ENCODE peak calls at places on chromosomes 4 and X, in nine cellular contexts. A, J, M, P, K, Y, C, L and R are unnamed samples.

GRCh38 chrX:87265518-87265917 is 252.1 kb upstream of the KLHL4 start:
- DNase-seq in A (no peak), J (no peak), M (no peak), P (no peak), K (no peak), Y (no peak), C (no peak), L (no peak), R (no peak)

GRCh38 chrX:153671589-153672530 is 1.8 kb downstream of the PNCK start:
- DNase-seq in A (no peak), J (no peak), M (no peak), P (no peak), K (no peak), Y (no peak), C (no peak), L (peak; percentile 67), R (no peak)

GRCh38 chr4:87498446-87498900 is 30.7 kb downstream of the SPARCL1 start:
- DNase-seq in A (no peak), J (no peak), M (no peak), P (no peak), K (no peak), Y (no peak), C (peak; percentile 47), L (no peak), R (no peak)

GRCh38 chrX:6384391-6384790 is 150.5 kb downstream of the VCX3A start:
- DNase-seq in A (no peak), J (no peak), M (no peak), P (no peak), K (no peak), Y (no peak), C (no peak), L (no peak), R (no peak)

GRCh38 chr4:24114444-24114843 is 224.6 kb upstream of the PPARGC1A start:
- DNase-seq in A (no peak), J (no peak), M (no peak), P (no peak), K (no peak), Y (no peak), C (no peak), L (no peak), R (no peak)

GRCh38 chr4:182923376-182923775 is 6.2 kb upstream of the DCTD start:
- DNase-seq in A (no peak), J (no peak), M (no peak), P (no peak), K (no peak), Y (no peak), C (peak; percentile 67), L (no peak), R (no peak)

GRCh38 chr4:2793920-2794706 is 1.2 kb downstream of the SH3BP2 start:
- DNase-seq in A (no peak), J (no peak), M (peak; percentile 34), P (peak; percentile 58), K (no peak), Y (no peak), C (no peak), L (peak; percentile 77), R (no peak)

GRCh38 chr4:122747883-122748282 is 15.4 kb downstream of the BBS12 start:
- DNase-seq in A (no peak), J (no peak), M (no peak), P (no peak), K (no peak), Y (no peak), C (peak; percentile 91), L (no peak), R (no peak)

GRCh38 chr4:140861359-140862181 is 105.4 kb upstream of the TBC1D9 start:
- DNase-seq in A (peak; percentile 67), J (peak; percentile 83), M (peak; percentile 79), P (peak; percentile 60), K (peak; percentile 12), Y (peak; percentile 56), C (peak; percentile 91), L (no peak), R (peak; percentile 81)

GRCh38 chr4:129455462-129455861 is 359.5 kb downstream of the C4orf33 start:
- DNase-seq in A (no peak), J (no peak), M (peak; percentile 90), P (no peak), K (no peak), Y (no peak), C (no peak), L (no peak), R (no peak)

GRCh38 chr4:8384397-8385060 is 56.0 kb downstream of the ACOX3 start:
- DNase-seq in A (no peak), J (no peak), M (no peak), P (no peak), K (no peak), Y (no peak), C (no peak), L (no peak), R (no peak)

GRCh38 chr4:7854211-7854610 is 85.5 kb downstream of the AFAP1 start:
- DNase-seq in A (no peak), J (no peak), M (no peak), P (no peak), K (no peak), Y (no peak), C (no peak), L (no peak), R (no peak)

GRCh38 chr4:101239685-101240084 is 107.6 kb downstream of the PPP3CA start:
- DNase-seq in A (no peak), J (no peak), M (no peak), P (no peak), K (no peak), Y (no peak), C (peak; percentile 26), L (no peak), R (no peak)

GRCh38 chrX:123184199-123184857 is at the start of gene GRIA3:
- DNase-seq in A (no peak), J (no peak), M (no peak), P (no peak), K (no peak), Y (no peak), C (no peak), L (no peak), R (no peak)

GRCh38 chrX:79477691-79478090 is 110.6 kb upstream of the ITM2A start:
- DNase-seq in A (no peak), J (no peak), M (no peak), P (no peak), K (no peak), Y (no peak), C (no peak), L (no peak), R (no peak)

GRCh38 chrX:42755820-42756219 is 22.1 kb downstream of the PPP1R2C start:
- DNase-seq in A (peak; percentile 17), J (no peak), M (peak; percentile 78), P (no peak), K (no peak), Y (peak; percentile 23), C (peak; percentile 42), L (no peak), R (no peak)

GRCh38 chrX:34880656-34881055 is 61.9 kb upstream of the FAM47B start:
- DNase-seq in A (no peak), J (no peak), M (no peak), P (no peak), K (no peak), Y (peak; percentile 29), C (peak; percentile 74), L (no peak), R (no peak)

GRCh38 chr4:40395166-40395900 is 60.2 kb downstream of the CHRNA9 start:
- DNase-seq in A (no peak), J (no peak), M (no peak), P (no peak), K (no peak), Y (no peak), C (no peak), L (no peak), R (no peak)
- H3K4me3 ChIP-seq in A (no peak overlapping the region), J (no peak overlapping the region), M (no peak overlapping the region), P (no peak overlapping the region), K (no peak overlapping the region), Y (no peak overlapping the region), C (no peak overlapping the region), L (no peak overlapping the region), R (no peak overlapping the region)

GRCh38 chr4:173913496-173913895 is 370.0 kb downstream of the FBXO8 start:
- DNase-seq in A (no peak), J (no peak), M (no peak), P (no peak), K (no peak), Y (no peak), C (no peak), L (no peak), R (no peak)
- TF ChIP-seq CTCF in A (no peak), J (no peak), M (no peak), P (no peak), K (no peak), Y (no peak), C (no peak), L (no peak), R (no peak)

DNA sequence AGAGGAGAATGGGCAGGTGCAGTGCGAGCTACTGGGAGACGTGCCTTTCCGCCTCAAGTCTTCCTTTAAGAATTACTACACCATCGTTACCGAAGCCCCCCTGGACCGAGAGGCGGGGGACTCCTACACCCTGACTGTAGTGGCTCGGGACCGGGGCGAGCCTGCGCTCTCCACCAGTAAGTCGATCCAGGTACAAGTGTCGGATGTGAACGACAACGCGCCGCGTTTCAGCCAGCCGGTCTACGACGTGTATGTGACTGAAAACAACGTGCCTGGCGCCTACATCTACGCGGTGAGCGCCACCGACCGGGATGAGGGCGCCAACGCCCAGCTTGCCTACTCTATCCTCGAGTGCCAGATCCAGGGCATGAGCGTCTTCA is 2.2 kb downstream of the PCDH10 start:
- DNase-seq in A (no peak), J (no peak), M (peak; percentile 59), P (no peak), K (no peak), Y (no peak), C (no peak), L (peak; percentile 70), R (no peak)
- H3K4me3 ChIP-seq in A (peak overlapping the region; percentile 38), J (no peak overlapping the region), M (peak overlapping the region; percentile 67), P (peak overlapping the region; percentile 3), K (no peak overlapping the region), Y (peak overlapping the region; percentile 35), C (no peak overlapping the region), L (peak overlapping the region; percentile 78), R (no peak overlapping the region)

GRCh38 chrX:138769918-138770317 is 58.4 kb upstream of the FGF13 start:
- DNase-seq in A (no peak), J (no peak), M (no peak), P (no peak), K (no peak), Y (no peak), C (no peak), L (no peak), R (no peak)

GRCh38 chrX:138771042-138771441 is 59.5 kb upstream of the FGF13 start:
- DNase-seq in A (no peak), J (no peak), M (no peak), P (no peak), K (no peak), Y (no peak), C (no peak), L (no peak), R (no peak)

GRCh38 chrX:138777230-138777629 is 65.7 kb upstream of the FGF13 start:
- DNase-seq in A (no peak), J (no peak), M (no peak), P (no peak), K (no peak), Y (no peak), C (no peak), L (no peak), R (no peak)

DNA sequence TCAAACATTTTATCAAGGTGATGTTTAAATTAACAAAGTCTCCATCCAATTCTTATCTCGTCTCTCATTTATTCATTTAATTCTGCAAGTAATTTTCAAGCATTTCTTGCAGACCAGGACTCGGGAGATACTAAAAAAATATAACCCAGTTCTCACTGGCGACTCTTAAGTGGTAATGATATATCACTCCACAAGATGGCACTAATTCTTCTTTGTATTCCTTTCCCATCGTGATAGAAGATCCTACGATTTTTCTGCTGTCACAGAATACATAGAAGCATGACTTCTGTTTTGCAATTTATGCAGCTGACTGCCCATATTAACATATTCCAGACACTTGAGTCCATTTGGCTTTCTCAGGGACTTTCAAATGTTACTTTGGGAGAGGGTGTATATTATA is 64.0 kb upstream of the FGF13 start:
- DNase-seq in A (no peak), J (peak; percentile 7), M (peak; percentile 4), P (no peak), K (no peak), Y (no peak), C (peak; percentile 21), L (no peak), R (no peak)
- TF ChIP-seq CTCF in A (no peak), J (peak; percentile 67), M (no peak), P (peak; percentile 24), K (no peak), Y (peak; percentile 9), C (peak; percentile 42), L (peak; percentile 14), R (no peak)